ENCODE peak calls at places on chromosomes 1 and 21, in nine cellular contexts. T is A549; B is PC-9; F is adrenal gland; P is H9; X is CD8-positive, alpha-beta T cell; S is pancreas; K is lower lobe of right lung; M is dorsolateral prefrontal cortex. J is an unnamed sample.

GRCh38 chr1:100506221-100506620 is 31.7 kb upstream of the GPR88 start:
- DNase-seq in T (no peak), B (no peak), F (no peak), P (no peak), X (no peak), S (no peak), K (no peak), M (no peak), J (no peak)

GRCh38 chr1:232393010-232393833 is 236.7 kb downstream of the SIPA1L2 start:
- DNase-seq in T (no peak), B (no peak), F (no peak), P (peak), X (no peak), S (no peak), K (no peak), M (no peak), J (no peak)

GRCh38 chr1:174874337-174875053 is 125.3 kb upstream of the CACYBP start:
- DNase-seq in T (no peak), B (peak), F (no peak), P (peak), X (no peak), S (no peak), K (no peak), M (no peak), J (no peak)

GRCh38 chr1:165129568-165130164 is 226.8 kb downstream of the LMX1A start:
- DNase-seq in T (peak), B (peak), F (peak), P (peak), X (no peak), S (peak), K (peak), M (peak), J (peak)

GRCh38 chr21:14918542-14918941 is 146.3 kb downstream of the NRIP1 start:
- DNase-seq in T (no peak), B (no peak), F (no peak), P (no peak), X (no peak), S (no peak), K (no peak), M (no peak), J (no peak)

GRCh38 chr1:91015794-91016550 is 5.9 kb downstream of the ZNF644 start:
- DNase-seq in T (peak), B (peak), F (no peak), P (no peak), X (no peak), S (no peak), K (no peak), M (no peak), J (no peak)

GRCh38 chr1:166875302-166875733 is 746 bp downstream of the TADA1 start:
- DNase-seq in T (no peak), B (no peak), F (no peak), P (no peak), X (no peak), S (no peak), K (no peak), M (no peak), J (no peak)

GRCh38 chr1:17045623-17046022 is 8.2 kb downstream of the SDHB start:
- DNase-seq in T (no peak), B (no peak), F (no peak), P (no peak), X (no peak), S (no peak), K (no peak), M (no peak), J (no peak)

GRCh38 chr1:203129501-203130231 is 2.1 kb downstream of the ADORA1 start:
- DNase-seq in T (no peak), B (peak), F (peak), P (peak), X (no peak), S (peak), K (no peak), M (peak), J (no peak)

GRCh38 chr1:63330331-63330916 is 8.1 kb downstream of the FOXD3 start:
- DNase-seq in T (no peak), B (no peak), F (no peak), P (peak), X (no peak), S (no peak), K (no peak), M (no peak), J (no peak)

DNA sequence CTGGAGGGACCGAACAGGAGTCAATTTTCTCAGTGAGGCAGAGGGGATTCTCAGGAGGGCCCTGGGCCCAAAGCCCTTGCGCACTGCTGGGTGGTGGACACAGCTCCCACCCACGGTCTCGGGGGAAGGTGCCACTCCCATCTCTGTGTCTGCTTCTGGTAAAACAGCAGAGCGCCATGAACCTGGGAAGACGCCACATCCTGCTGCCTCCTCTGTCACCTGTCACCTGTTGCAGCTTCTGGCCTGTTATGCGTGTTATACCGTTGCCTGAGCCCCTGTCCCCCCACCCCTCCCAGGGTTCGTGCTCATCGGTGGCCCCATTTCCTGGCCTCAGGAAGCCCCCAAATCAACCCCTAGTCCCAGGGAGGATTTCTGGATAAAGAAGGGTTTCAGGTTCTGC is 125.8 kb upstream of the AJAP1 start:
- DNase-seq in T (no peak), B (no peak), F (no peak), P (no peak), X (no peak), S (no peak), K (no peak), M (no peak), J (no peak)
- TF ChIP-seq CTCF in T (no peak), B (no peak), F (no peak), P (no peak), X (no peak), S (no peak), K (no peak), M (no peak), J (no peak)

GRCh38 chr1:99177465-99177864 is 86.8 kb upstream of the PLPPR4 start:
- DNase-seq in T (no peak), B (no peak), F (no peak), P (no peak), X (no peak), S (no peak), K (no peak), M (no peak), J (no peak)
- TF ChIP-seq CTCF in T (no peak), B (peak), F (no peak), P (no peak), X (no peak), S (no peak), K (no peak), M (peak), J (peak)

DNA sequence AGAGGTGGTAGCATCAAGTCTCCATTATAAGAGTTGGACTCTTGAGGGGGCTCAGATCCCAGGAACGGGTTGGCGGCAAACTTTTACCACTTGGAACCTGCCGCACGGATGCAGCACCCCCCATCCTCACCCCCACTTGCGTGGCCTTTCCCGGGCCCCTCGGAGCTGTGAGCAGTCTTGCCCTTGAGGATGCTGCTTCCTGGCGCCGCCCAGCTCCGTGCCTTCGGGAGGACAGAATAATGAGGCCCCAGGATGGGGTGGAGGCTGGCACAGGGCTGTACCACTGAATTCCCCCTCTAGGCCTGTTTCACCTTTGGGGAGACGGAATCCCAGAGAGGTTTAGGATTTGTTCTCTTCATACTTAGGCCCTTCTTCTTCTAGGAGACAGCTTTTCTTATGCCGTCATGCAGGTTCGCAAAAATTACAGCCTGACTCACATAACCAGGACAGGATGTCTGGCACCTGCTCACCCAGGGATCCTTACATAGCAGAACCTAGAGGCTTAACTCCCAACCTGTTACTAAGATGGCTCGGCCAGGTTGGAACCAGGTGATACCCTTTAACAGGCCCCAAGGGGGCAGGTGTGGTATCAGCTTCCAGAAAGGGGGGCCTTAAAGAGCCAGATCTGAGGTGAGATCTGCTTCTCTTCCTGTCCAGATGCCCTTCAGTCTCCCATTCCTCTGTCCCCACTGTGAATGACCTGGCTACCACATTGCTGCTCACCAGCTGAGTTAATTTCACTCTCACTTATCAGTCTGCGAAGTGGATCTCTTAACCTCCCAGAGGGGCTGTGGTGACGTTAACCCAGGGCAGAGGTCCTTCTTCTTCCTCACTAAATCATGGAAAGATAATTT is 1.5 kb downstream of the TRNP1 start:
- DNase-seq in T (no peak), B (no peak), F (no peak), P (peak), X (no peak), S (no peak), K (no peak), M (no peak), J (peak)
- TF ChIP-seq CTCF in T (no peak), B (no peak), F (no peak), P (peak), X (no peak), S (no peak), K (no peak), M (no peak), J (peak)

GRCh38 chr1:230456478-230456877 is 30.3 kb upstream of the PGBD5 start:
- DNase-seq in T (no peak), B (no peak), F (no peak), P (no peak), X (no peak), S (no peak), K (no peak), M (no peak), J (no peak)

GRCh38 chr1:230458509-230458908 is 32.4 kb upstream of the PGBD5 start:
- DNase-seq in T (no peak), B (peak), F (no peak), P (no peak), X (no peak), S (no peak), K (no peak), M (no peak), J (no peak)

DNA sequence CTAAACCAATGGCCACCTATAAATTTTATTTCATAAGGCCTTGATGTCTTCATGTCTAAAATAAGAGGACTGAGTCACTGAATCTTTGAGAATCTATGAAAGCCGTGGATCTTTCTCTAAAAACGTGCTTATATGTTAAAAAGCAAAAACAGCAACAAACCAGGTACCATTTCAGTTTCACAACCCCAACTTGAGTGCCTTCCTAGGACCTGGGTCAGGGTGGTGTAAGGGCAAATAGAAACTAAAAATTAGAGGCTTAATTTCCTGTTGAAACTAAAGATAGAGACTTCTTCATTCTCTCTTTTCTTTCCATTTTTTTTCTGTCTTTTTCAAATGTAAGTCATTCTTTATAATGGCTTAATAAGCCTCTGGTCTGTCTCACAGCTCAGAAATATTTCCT is 27.2 kb upstream of the PGBD5 start:
- DNase-seq in T (no peak), B (no peak), F (no peak), P (no peak), X (no peak), S (no peak), K (no peak), M (no peak), J (no peak)
- TF ChIP-seq CTCF in T (no peak), B (no peak), F (no peak), P (no peak), X (no peak), S (no peak), K (no peak), M (no peak), J (no peak)

DNA sequence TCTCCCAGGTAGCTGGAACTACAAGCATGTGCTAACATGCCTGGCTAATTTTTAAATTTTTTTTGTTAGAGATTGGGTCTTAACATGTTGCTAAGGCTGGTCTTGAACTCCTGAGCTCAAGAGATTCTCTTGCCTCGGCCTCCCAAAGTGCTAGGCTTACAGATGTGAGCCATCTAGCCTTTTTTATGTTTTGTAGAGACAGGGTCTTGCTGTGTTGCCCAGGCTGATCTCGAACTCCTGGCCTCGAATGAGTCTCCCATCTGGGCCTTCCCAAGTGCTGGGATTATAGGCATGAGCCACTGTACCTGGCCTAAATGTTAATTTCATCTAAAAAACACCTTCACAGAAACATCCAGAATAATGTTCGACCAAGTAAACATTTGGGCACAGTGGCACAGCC is 48.6 kb downstream of the FNBP1L start:
- DNase-seq in T (no peak), B (no peak), F (no peak), P (no peak), X (no peak), S (no peak), K (no peak), M (no peak), J (no peak)
- TF ChIP-seq CTCF in T (no peak), B (no peak), F (no peak), P (no peak), X (no peak), S (no peak), K (no peak), M (no peak), J (no peak)

GRCh38 chr1:47707887-47708535 is 270.2 kb downstream of the FOXD2 start:
- DNase-seq in T (no peak), B (no peak), F (no peak), P (no peak), X (no peak), S (no peak), K (no peak), M (no peak), J (no peak)

GRCh38 chr1:47708658-47709301 is 270.9 kb downstream of the FOXD2 start:
- DNase-seq in T (peak), B (no peak), F (no peak), P (peak), X (no peak), S (no peak), K (no peak), M (no peak), J (no peak)

GRCh38 chr1:47710075-47711071 is 272.5 kb downstream of the FOXD2 start:
- DNase-seq in T (peak), B (peak), F (peak), P (peak), X (peak), S (peak), K (peak), M (peak), J (peak)

GRCh38 chr1:47711211-47711847 is 273.5 kb downstream of the FOXD2 start:
- DNase-seq in T (no peak), B (no peak), F (no peak), P (no peak), X (no peak), S (no peak), K (no peak), M (no peak), J (no peak)

DNA sequence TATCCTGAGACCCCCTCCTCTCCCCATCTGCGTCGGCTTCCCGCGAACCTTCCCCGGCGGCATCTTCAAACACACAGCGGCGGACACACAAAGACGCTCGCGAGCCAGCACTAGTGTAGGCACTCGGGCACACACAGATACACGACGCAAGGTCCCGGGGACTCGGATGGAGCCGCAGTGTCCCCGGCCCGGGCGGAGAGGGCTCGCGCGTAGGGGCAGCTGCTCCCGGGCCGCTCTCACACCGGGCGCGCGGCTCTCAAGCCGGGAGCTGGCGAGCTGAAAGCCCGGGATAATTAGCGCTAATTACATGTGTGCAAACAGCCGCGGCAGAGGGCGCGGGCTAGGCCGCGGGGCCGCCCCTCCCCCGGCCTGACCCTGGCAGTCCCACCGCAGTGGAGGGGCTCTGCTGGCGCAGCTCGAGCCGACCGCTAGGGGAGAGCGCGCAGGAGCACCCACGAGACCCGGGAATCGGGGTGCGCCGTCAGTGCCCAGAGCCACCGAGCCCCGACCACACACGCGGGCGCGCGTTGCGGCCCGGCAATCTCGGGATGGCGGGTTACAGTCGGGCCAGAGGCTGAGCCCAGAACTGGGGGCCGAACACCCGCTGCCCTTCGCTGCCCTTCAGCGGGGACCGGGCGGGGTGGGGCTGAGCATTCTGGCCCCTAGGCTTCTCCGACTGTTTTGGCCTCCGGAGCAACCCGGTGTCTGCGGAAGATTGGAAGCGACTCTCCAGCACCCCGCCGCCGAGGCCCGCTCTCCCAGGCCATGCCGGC is 271.6 kb downstream of the FOXD2 start:
- DNase-seq in T (peak), B (no peak), F (no peak), P (peak), X (no peak), S (no peak), K (no peak), M (no peak), J (no peak)
- TF ChIP-seq CTCF in T (peak), B (peak), F (peak), P (peak), X (no peak), S (no peak), K (peak), M (peak), J (peak)

GRCh38 chr1:3531928-3532327 is 77.5 kb downstream of the ARHGEF16 start:
- DNase-seq in T (no peak), B (no peak), F (no peak), P (no peak), X (no peak), S (no peak), K (no peak), M (no peak), J (no peak)

GRCh38 chr1:3527774-3528173 is 73.3 kb downstream of the ARHGEF16 start:
- DNase-seq in T (no peak), B (no peak), F (no peak), P (no peak), X (no peak), S (no peak), K (no peak), M (no peak), J (no peak)

GRCh38 chr1:3529099-3529729 is 74.7 kb downstream of the ARHGEF16 start:
- DNase-seq in T (no peak), B (no peak), F (no peak), P (no peak), X (no peak), S (peak), K (no peak), M (peak), J (no peak)

GRCh38 chr1:3530931-3531818 is 76.7 kb downstream of the ARHGEF16 start:
- DNase-seq in T (peak), B (peak), F (peak), P (peak), X (peak), S (peak), K (peak), M (peak), J (peak)

DNA sequence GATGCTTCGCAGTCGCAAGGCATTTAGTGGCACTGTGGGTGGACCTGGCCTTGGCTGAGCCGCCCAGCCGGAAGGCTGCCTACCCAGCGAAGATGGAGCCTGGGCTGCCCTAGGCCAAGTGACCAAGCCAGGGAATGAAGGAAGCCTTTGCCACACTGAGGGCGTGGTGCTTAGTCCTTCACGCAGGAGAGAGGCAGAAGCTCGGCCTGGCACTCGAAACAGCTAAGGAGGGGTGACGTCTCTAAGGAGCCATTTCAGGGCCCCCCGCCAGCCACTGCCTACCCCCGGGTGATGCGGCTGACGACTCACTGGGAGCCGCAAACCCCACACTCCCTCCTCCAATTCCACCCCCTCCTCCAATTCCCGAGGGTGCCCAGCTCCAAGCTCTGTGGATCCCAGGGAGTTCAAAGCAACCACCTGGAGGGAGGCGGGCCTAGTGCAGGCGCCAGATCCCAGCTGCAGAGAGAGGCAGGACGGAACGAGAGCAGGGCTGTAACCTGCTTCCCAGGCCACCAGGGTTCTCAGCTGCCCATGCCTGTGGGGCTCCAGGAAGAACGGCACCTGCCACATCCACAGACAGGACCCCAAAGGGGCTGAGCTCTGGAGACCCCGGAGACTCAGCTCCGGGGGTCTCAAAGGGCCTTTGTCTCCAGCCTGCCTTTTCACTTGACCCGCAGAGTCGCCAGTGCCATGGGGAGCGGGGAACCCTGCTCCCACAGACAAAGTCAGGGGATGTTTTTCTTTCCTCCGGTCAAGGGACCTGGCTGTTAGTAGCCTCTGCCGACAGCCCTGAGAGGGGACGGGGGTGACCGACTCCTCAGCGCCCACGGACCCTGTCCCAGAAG is 75.8 kb downstream of the ARHGEF16 start:
- DNase-seq in T (no peak), B (peak), F (no peak), P (peak), X (no peak), S (peak), K (no peak), M (no peak), J (no peak)
- TF ChIP-seq CTCF in T (no peak), B (no peak), F (no peak), P (peak), X (no peak), S (no peak), K (peak), M (no peak), J (peak)

GRCh38 chr1:153400244-153400643 is 9.4 kb upstream of the S100A8 start:
- DNase-seq in T (no peak), B (no peak), F (no peak), P (no peak), X (no peak), S (no peak), K (no peak), M (no peak), J (peak)
- TF ChIP-seq CTCF in T (no peak), B (no peak), F (no peak), P (peak), X (no peak), S (no peak), K (no peak), M (no peak), J (peak)

J was measured in HFFc6.